ENCODE peak calls at places on chromosome 13, in four cellular contexts. C is natural killer cell, L is AG04449, O is Calu3. W is an unnamed sample.

GRCh38 chr13:38849316-38849715 is 141.3 kb downstream of the STOML3 start:
- DNase-seq in O (no peak), C (no peak), L (no peak), W (no peak)

GRCh38 chr13:31891472-31891871 is 140.1 kb upstream of the FRY start:
- DNase-seq in L (no peak), O (peak), C (no peak), W (peak)

GRCh38 chr13:99993660-99994455 is 12.3 kb downstream of the ZIC2 start:
- DNase-seq in O (no peak), C (no peak), L (no peak), W (no peak)

GRCh38 chr13:24511824-24512207 is 762 bp downstream of the PARP4 start:
- DNase-seq in O (no peak), L (no peak), C (no peak), W (no peak)

GRCh38 chr13:50162001-50162400 is 146.8 kb downstream of the KCNRG start:
- DNase-seq in O (no peak), L (no peak), C (no peak), W (no peak)

GRCh38 chr13:60329221-60329983 is 67.6 kb upstream of the TDRD3 start:
- DNase-seq in L (no peak), O (peak), C (no peak), W (peak)

GRCh38 chr13:33512880-33513554 is 227.5 kb upstream of the STARD13 start:
- DNase-seq in O (no peak), C (no peak), L (no peak), W (no peak)

GRCh38 chr13:33052446-33052845 is 36.2 kb downstream of the KL start:
- DNase-seq in C (no peak), L (peak), O (no peak), W (no peak)

GRCh38 chr13:55745828-55746227 is 1394.9 kb upstream of the PRR20A start:
- DNase-seq in O (no peak), C (no peak), L (no peak), W (no peak)

GRCh38 chr13:25727250-25727649 is 324.6 kb downstream of the SHISA2 start:
- DNase-seq in C (no peak), O (no peak), L (no peak), W (no peak)

GRCh38 chr13:98957731-98958442 is 20.0 kb downstream of the DOCK9 start:
- DNase-seq in C (no peak), O (no peak), L (no peak), W (no peak)

GRCh38 chr13:110714798-110715394 is 1.4 kb downstream of the ING1 start:
- DNase-seq in L (no peak), O (no peak), C (peak), W (no peak)

GRCh38 chr13:101639711-101640110 is 187.2 kb downstream of the ITGBL1 start:
- DNase-seq in L (no peak), C (no peak), O (no peak), W (no peak)

GRCh38 chr13:94758571-94758970 is 46.2 kb upstream of the SOX21 start:
- DNase-seq in C (no peak), O (no peak), L (no peak), W (no peak)
- TF ChIP-seq CTCF in C (no peak), O (no peak), L (no peak), W (no peak)

GRCh38 chr13:112055417-112056206 is 11.3 kb upstream of the SOX1 start:
- DNase-seq in O (no peak), C (no peak), L (no peak), W (no peak)
- TF ChIP-seq CTCF in O (no peak), C (no peak), L (no peak), W (no peak)

DNA sequence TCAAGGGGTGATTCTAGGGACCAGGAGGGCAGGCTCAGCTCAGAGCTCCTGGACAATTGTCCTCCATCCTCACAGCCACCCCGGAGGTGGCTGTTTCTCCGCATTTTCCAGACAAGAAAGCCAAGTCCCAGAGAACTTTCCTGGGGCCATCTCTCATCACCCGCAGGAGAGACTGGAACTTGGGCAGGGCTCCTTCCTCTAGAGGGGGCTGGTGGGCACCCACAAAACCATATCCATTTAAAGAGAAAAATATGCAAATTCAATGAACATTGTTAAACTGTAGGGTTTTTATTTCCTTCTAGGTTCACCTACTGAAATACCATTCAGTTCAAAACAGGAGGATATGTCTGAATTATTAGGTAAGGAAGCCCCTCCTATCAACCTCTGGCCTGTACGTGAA is 16.6 kb downstream of the SPACA7 start:
- DNase-seq in L (no peak), C (no peak), O (no peak), W (no peak)
- TF ChIP-seq CTCF in L (no peak), C (no peak), O (no peak), W (peak)

GRCh38 chr13:91132786-91133185 is 214.7 kb upstream of the MIR17HG start:
- DNase-seq in C (no peak), L (no peak), O (no peak), W (no peak)

GRCh38 chr13:91134773-91135124 is 212.7 kb upstream of the MIR17HG start:
- DNase-seq in O (no peak), L (no peak), C (no peak), W (no peak)

GRCh38 chr13:91132381-91132780 is 215.1 kb upstream of the MIR17HG start:
- DNase-seq in O (no peak), C (no peak), L (no peak), W (no peak)

GRCh38 chr13:91135376-91135775 is 212.1 kb upstream of the MIR17HG start:
- DNase-seq in L (no peak), C (no peak), O (no peak), W (no peak)

DNA sequence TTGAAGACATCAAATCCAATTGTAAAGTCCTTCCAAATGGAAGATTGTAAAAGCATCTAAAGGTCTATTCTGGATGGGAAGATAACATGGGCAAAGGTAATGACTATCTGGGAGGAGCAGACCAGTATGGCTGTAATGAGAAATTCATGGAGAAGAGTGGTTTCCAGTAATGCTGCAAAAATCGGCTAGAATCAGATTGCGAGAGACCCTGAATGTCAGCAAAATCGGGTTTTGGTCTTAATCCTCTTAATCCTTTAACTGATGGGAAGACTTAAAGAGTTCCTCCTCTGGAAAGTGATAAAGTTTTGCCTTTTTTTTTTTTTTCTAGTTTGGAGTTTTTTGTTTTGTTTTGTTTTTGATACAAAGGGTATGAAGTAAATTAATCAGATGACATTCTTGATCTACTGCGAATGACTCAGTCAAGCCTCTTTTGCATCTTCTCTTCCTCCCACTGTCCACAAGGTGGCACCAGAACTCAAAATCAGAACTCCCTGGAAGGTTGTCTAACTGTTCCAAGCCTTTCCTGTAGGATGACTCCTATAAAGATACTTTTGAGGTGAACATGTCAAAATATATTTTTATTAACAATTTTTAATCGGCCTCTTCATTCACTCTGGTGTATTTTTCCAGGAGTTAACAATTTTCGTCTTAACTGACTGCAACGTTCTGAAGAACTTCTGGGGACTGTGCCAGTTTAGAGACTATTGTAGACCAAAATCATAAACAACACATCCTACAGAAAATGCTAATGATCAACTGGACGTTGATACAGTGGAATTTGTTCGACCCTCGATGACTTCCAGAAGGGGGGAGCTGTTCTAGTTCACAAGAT is 213.3 kb upstream of the MIR17HG start:
- DNase-seq in C (no peak), O (peak), L (no peak), W (peak)
- TF ChIP-seq CTCF in C (peak), O (no peak), L (peak), W (peak)

GRCh38 chr13:30145709-30146367 is 161.5 kb downstream of the KATNAL1 start:
- DNase-seq in O (no peak), C (no peak), L (no peak), W (no peak)

GRCh38 chr13:30140973-30141372 is 166.4 kb downstream of the KATNAL1 start:
- DNase-seq in L (no peak), C (no peak), O (no peak), W (no peak)

GRCh38 chr13:30143671-30144400 is 163.5 kb downstream of the KATNAL1 start:
- DNase-seq in O (no peak), L (peak), C (no peak), W (peak)

GRCh38 chr13:30141773-30142501 is 165.4 kb downstream of the KATNAL1 start:
- DNase-seq in O (no peak), C (no peak), L (no peak), W (no peak)

GRCh38 chr13:30142502-30143211 is 164.7 kb downstream of the KATNAL1 start:
- DNase-seq in L (peak), O (peak), C (no peak), W (peak)
- TF ChIP-seq CTCF in L (no peak), O (no peak), C (no peak), W (no peak)

W was measured in retinal pigment epithelial cell.